ENCODE peak calls at places on chromosome 3, in eight cellular contexts. C is EH, X is A549, K is left colon, U is natural killer cell, I is cardiac fibroblast, G is SJSA1, W is osteocyte. T is an unnamed sample.

GRCh38 chr3:177567833-177568232 is 370.6 kb upstream of the TBL1XR1 start:
- DNase-seq in U (no peak), I (no peak), C (peak; percentile 19), G (no peak), W (no peak), K (no peak), X (no peak), T (no peak)

GRCh38 chr3:69379661-69380060 is 6.2 kb downstream of the FRMD4B start:
- DNase-seq in W (no peak), C (no peak), G (no peak), U (no peak), I (no peak), X (no peak), K (no peak), T (peak; percentile 15)

GRCh38 chr3:176987901-176988300 is 209.4 kb downstream of the TBL1XR1 start:
- DNase-seq in X (no peak), W (no peak), I (peak; percentile 69), C (peak; percentile 38), G (no peak), U (no peak), K (no peak), T (peak; percentile 63)

GRCh38 chr3:60577601-60578000 is 673.7 kb downstream of the FHIT start:
- DNase-seq in X (no peak), W (no peak), G (no peak), K (no peak), I (no peak), C (no peak), U (no peak), T (no peak)

GRCh38 chr3:54564374-54564925 is 363.4 kb downstream of the LRTM1 start:
- DNase-seq in G (no peak), K (no peak), U (no peak), I (no peak), W (peak; percentile 51), X (no peak), C (no peak), T (no peak)

GRCh38 chr3:183274609-183275008 is 21.6 kb downstream of the B3GNT5 start:
- DNase-seq in G (no peak), K (no peak), X (no peak), C (no peak), I (peak; percentile 75), U (no peak), W (no peak), T (no peak)

GRCh38 chr3:32195995-32196540 is 42.4 kb upstream of the CMTM8 start:
- DNase-seq in I (no peak), K (no peak), X (no peak), C (no peak), W (no peak), G (no peak), U (no peak), T (no peak)

GRCh38 chr3:123884258-123884831 is at the start of gene MYLK:
- DNase-seq in I (peak; percentile 85), K (peak; percentile 85), X (peak; percentile 93), G (peak; percentile 53), U (no peak), C (peak; percentile 98), W (no peak), T (peak; percentile 96)

GRCh38 chr3:41208507-41208906 is 9.2 kb downstream of the CTNNB1 start:
- DNase-seq in K (no peak), G (no peak), W (no peak), U (no peak), X (no peak), I (no peak), C (no peak), T (no peak)

GRCh38 chr3:52518723-52519444 is 14.8 kb downstream of the NT5DC2 start:
- DNase-seq in W (no peak), U (no peak), I (no peak), K (no peak), G (no peak), X (peak; percentile 22), C (peak; percentile 42), T (no peak)

GRCh38 chr3:52771702-52772101 is 962 bp upstream of the NEK4 start:
- DNase-seq in W (no peak), C (no peak), I (no peak), K (no peak), U (no peak), G (no peak), X (no peak), T (no peak)